ENCODE peak calls at places on chromosomes 3 and 15, in five cellular contexts. One of them, this sample, is unnamed.

GRCh38 chr3:131033480-131034080 is 6.9 kb downstream of the NEK11 start:
- DNase-seq in GM06990: peak
- DNase-seq in endodermal cell: no peak
- DNase-seq in CD4-positive, alpha-beta T cell: no peak
- DNase-seq in HCT116: peak
- DNase-seq in this sample: no peak

GRCh38 chr3:124565013-124565412 is 165.2 kb upstream of the UMPS start:
- DNase-seq in GM06990: no peak
- DNase-seq in endodermal cell: peak
- DNase-seq in CD4-positive, alpha-beta T cell: peak
- DNase-seq in HCT116: peak
- DNase-seq in this sample: peak

GRCh38 chr3:16849795-16850194 is 35.0 kb upstream of the PLCL2 start:
- DNase-seq in GM06990: no peak
- DNase-seq in endodermal cell: no peak
- DNase-seq in CD4-positive, alpha-beta T cell: no peak
- DNase-seq in HCT116: no peak
- DNase-seq in this sample: no peak

GRCh38 chr3:131630812-131631211 is 128.0 kb upstream of the MRPL3 start:
- DNase-seq in GM06990: no peak
- DNase-seq in endodermal cell: no peak
- DNase-seq in CD4-positive, alpha-beta T cell: no peak
- DNase-seq in HCT116: no peak
- DNase-seq in this sample: no peak

GRCh38 chr15:42891569-42891968 is 29.0 kb downstream of the TTBK2 start:
- DNase-seq in GM06990: no peak
- DNase-seq in endodermal cell: no peak
- DNase-seq in CD4-positive, alpha-beta T cell: no peak
- DNase-seq in HCT116: no peak
- DNase-seq in this sample: no peak

GRCh38 chr15:95024388-95024787 is 793.0 kb downstream of the MCTP2 start:
- DNase-seq in GM06990: no peak
- DNase-seq in endodermal cell: peak
- DNase-seq in CD4-positive, alpha-beta T cell: no peak
- DNase-seq in HCT116: peak
- DNase-seq in this sample: no peak

GRCh38 chr15:25863067-25863967 is at the start of gene ATP10A:
- DNase-seq in GM06990: no peak
- DNase-seq in endodermal cell: peak
- DNase-seq in CD4-positive, alpha-beta T cell: no peak
- DNase-seq in HCT116: no peak
- DNase-seq in this sample: no peak

GRCh38 chr3:169657351-169658124 is 6.0 kb downstream of the MECOM start:
- DNase-seq in GM06990: no peak
- DNase-seq in endodermal cell: no peak
- DNase-seq in CD4-positive, alpha-beta T cell: no peak
- DNase-seq in HCT116: no peak
- DNase-seq in this sample: no peak

GRCh38 chr3:50352762-50353161 is 2.1 kb downstream of the CYB561D2 start:
- DNase-seq in GM06990: no peak
- DNase-seq in endodermal cell: no peak
- DNase-seq in CD4-positive, alpha-beta T cell: no peak
- DNase-seq in HCT116: no peak
- DNase-seq in this sample: no peak

GRCh38 chr3:182905623-182906022 is 74.7 kb downstream of the DCUN1D1 start:
- DNase-seq in GM06990: no peak
- DNase-seq in endodermal cell: no peak
- DNase-seq in CD4-positive, alpha-beta T cell: no peak
- DNase-seq in HCT116: no peak
- DNase-seq in this sample: no peak

GRCh38 chr3:11034297-11035000 is 41.9 kb downstream of the SLC6A1 start:
- DNase-seq in GM06990: no peak
- DNase-seq in endodermal cell: no peak
- DNase-seq in CD4-positive, alpha-beta T cell: no peak
- DNase-seq in HCT116: no peak
- DNase-seq in this sample: no peak

GRCh38 chr3:124772081-124772831 is 42.0 kb downstream of the UMPS start:
- DNase-seq in GM06990: no peak
- DNase-seq in endodermal cell: no peak
- DNase-seq in CD4-positive, alpha-beta T cell: no peak
- DNase-seq in HCT116: no peak
- DNase-seq in this sample: no peak

GRCh38 chr3:71684752-71685151 is 40.5 kb downstream of the EIF4E3 start:
- DNase-seq in GM06990: no peak
- DNase-seq in endodermal cell: no peak
- DNase-seq in CD4-positive, alpha-beta T cell: no peak
- DNase-seq in HCT116: no peak
- DNase-seq in this sample: no peak

GRCh38 chr3:42129014-42129953 is 38.1 kb downstream of the TRAK1 start:
- DNase-seq in GM06990: peak
- DNase-seq in endodermal cell: no peak
- DNase-seq in CD4-positive, alpha-beta T cell: no peak
- DNase-seq in HCT116: peak
- DNase-seq in this sample: no peak

GRCh38 chr3:53027254-53027844 is 18.5 kb downstream of the SFMBT1 start:
- DNase-seq in GM06990: no peak
- DNase-seq in endodermal cell: no peak
- DNase-seq in CD4-positive, alpha-beta T cell: no peak
- DNase-seq in HCT116: no peak
- DNase-seq in this sample: no peak

GRCh38 chr3:63061449-63061848 is 186.2 kb upstream of the CADPS start:
- DNase-seq in GM06990: no peak
- DNase-seq in endodermal cell: no peak
- DNase-seq in CD4-positive, alpha-beta T cell: no peak
- DNase-seq in HCT116: no peak
- DNase-seq in this sample: no peak

GRCh38 chr3:16024548-16024947 is 149.9 kb upstream of the GALNT15 start:
- DNase-seq in GM06990: no peak
- DNase-seq in endodermal cell: peak
- DNase-seq in CD4-positive, alpha-beta T cell: no peak
- DNase-seq in HCT116: no peak
- DNase-seq in this sample: no peak

DNA sequence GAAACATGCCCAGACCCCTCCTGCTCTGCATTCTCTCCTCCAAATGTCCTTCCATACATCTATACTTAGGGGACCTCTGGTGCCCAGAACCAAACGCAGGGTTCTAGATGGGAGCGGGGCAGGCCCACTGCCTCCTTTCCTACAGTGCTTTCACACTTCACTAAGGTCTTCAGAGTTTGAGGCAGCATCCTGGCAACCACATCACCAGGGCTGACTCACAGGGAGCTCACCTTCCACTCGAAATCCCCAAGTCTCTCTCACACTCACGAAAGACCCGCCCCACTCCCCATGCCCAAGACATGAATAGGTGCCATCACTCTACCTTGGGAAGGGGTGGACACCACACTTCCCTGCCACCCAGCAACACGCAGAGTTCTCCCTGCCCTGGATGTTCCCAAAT is 18.9 kb downstream of the HOMER2 start:
- DNase-seq in GM06990: no peak
- DNase-seq in endodermal cell: no peak
- DNase-seq in CD4-positive, alpha-beta T cell: no peak
- DNase-seq in HCT116: no peak
- DNase-seq in this sample: no peak
- TF ChIP-seq CTCF in GM06990: no peak
- TF ChIP-seq CTCF in endodermal cell: no peak
- TF ChIP-seq CTCF in CD4-positive, alpha-beta T cell: no peak
- TF ChIP-seq CTCF in HCT116: no peak
- TF ChIP-seq CTCF in this sample: no peak

DNA sequence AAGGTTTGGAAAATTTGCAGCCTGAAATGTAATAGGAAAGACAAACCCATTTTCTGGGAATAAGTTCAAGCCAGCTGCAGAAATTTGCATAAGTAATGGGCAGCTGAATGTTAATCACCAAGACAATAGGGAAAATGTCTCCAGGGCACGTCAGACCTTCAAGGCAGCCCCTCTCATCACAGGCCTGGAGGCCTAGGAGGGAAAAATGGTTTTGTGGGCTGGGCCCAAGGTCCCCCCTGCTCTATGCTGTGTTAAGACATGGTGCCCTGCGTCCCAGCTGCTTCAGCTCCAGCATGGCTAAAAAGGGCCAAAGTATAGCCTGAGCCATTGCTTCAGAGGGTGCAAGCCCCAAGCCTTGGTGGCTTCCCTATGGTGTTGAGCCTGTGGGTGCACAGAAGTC is 164.7 kb upstream of the TSPAN3 start:
- DNase-seq in GM06990: no peak
- DNase-seq in endodermal cell: no peak
- DNase-seq in CD4-positive, alpha-beta T cell: no peak
- DNase-seq in HCT116: no peak
- DNase-seq in this sample: no peak
- TF ChIP-seq CTCF in GM06990: no peak
- TF ChIP-seq CTCF in endodermal cell: no peak
- TF ChIP-seq CTCF in CD4-positive, alpha-beta T cell: no peak
- TF ChIP-seq CTCF in HCT116: no peak
- TF ChIP-seq CTCF in this sample: no peak

DNA sequence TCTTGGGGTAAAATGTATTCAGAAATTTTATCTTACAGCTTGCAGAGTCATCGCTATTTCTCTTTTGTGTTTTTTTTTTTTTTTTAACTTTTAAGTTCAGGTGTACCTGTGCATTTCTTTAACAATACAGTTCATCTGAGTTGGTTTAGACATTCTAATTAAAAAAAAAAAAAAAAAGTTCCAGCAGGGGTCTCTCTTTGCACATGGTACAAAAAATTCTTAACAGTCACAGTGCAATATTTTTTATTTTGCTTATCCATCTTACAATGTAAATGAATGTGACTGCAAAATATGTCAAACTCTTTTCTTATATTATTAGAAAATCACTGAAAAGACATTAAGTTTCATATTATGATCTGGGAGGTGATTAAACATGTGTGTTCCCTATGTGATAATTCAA is 47.5 kb upstream of the SLC9A9 start:
- DNase-seq in GM06990: peak
- DNase-seq in endodermal cell: no peak
- DNase-seq in CD4-positive, alpha-beta T cell: no peak
- DNase-seq in HCT116: no peak
- DNase-seq in this sample: no peak
- TF ChIP-seq CTCF in GM06990: peak
- TF ChIP-seq CTCF in endodermal cell: peak
- TF ChIP-seq CTCF in CD4-positive, alpha-beta T cell: no peak
- TF ChIP-seq CTCF in HCT116: peak
- TF ChIP-seq CTCF in this sample: peak

DNA sequence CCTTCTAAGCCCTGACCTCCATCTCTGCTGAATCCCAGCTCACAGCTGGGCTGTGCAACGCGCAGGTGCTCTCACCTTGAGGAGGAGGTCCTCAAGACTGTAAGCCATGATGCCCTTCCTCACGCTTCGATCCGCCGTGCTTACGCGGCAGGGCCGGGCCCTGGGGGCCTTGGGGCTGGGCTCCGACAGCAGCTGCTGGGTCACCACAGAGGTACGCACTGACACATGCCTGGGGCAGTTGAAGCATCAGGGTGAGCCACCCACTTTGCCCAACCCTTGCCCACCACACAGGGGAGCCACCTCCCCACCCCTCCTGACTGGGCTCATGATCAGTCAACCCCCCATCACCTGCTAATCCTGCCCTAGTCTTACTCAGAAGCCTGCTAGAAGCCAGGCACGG is 3.1 kb downstream of the CIDEC start:
- DNase-seq in GM06990: no peak
- DNase-seq in endodermal cell: no peak
- DNase-seq in CD4-positive, alpha-beta T cell: no peak
- DNase-seq in HCT116: no peak
- DNase-seq in this sample: no peak
- TF ChIP-seq CTCF in GM06990: no peak
- TF ChIP-seq CTCF in endodermal cell: no peak
- TF ChIP-seq CTCF in CD4-positive, alpha-beta T cell: no peak
- TF ChIP-seq CTCF in HCT116: no peak
- TF ChIP-seq CTCF in this sample: no peak